ENCODE peak calls at places on chromosomes 3 and 15, in ten cellular contexts. F is HTR-8/SVneo, P is hepatocyte, Q is foreskin keratinocyte, D is nephron progenitor cell, Z is COR-L47, A is fibroblast of gingiva, H is GM18507, C is brain microvascular endothelial cell, E is NCI-H1105. U is an unnamed sample.
A peak's percentile ranks its signal among the peaks of the same experiment; 100 is the strongest.

GRCh38 chr15:55758580-55758986 is 15.6 kb upstream of the PRTG start:
- DNase-seq in F (no peak), P (no peak), Q (no peak), D (no peak), Z (no peak), A (no peak), H (no peak), C (peak; percentile 62), E (no peak), U (peak; percentile 66)

GRCh38 chr3:20043398-20043797 is 3.2 kb downstream of the KAT2B start:
- DNase-seq in F (no peak), P (peak; percentile 52), Q (no peak), D (no peak), Z (no peak), A (peak; percentile 48), H (no peak), C (peak; percentile 17), E (no peak), U (no peak)

GRCh38 chr15:101543926-101544490 is 54.5 kb upstream of the PCSK6 start:
- DNase-seq in F (no peak), P (no peak), Q (no peak), D (no peak), Z (no peak), A (no peak), H (no peak), C (no peak), E (no peak), U (no peak)

GRCh38 chr15:41581110-41581509 is 22.1 kb downstream of the TYRO3 start:
- DNase-seq in F (no peak), P (peak; percentile 71), Q (peak; percentile 45), D (no peak), Z (no peak), A (no peak), H (no peak), C (no peak), E (no peak), U (peak; percentile 89)

GRCh38 chr3:38669668-38670067 is 20.2 kb upstream of the SCN5A start:
- DNase-seq in F (no peak), P (no peak), Q (no peak), D (no peak), Z (no peak), A (no peak), H (no peak), C (no peak), E (no peak), U (no peak)

GRCh38 chr15:101288905-101289513 is 6.0 kb downstream of the SNRPA1 start:
- DNase-seq in F (peak; percentile 49), P (peak; percentile 72), Q (peak; percentile 34), D (no peak), Z (peak; percentile 50), A (peak; percentile 46), H (no peak), C (peak; percentile 33), E (peak; percentile 27), U (no peak)

GRCh38 chr3:122952509-122952908 is 75.1 kb downstream of the SEMA5B start:
- DNase-seq in F (peak; percentile 36), P (no peak), Q (peak; percentile 72), D (no peak), Z (no peak), A (no peak), H (peak; percentile 45), C (no peak), E (no peak), U (peak; percentile 87)

GRCh38 chr3:138367912-138368311 is 19.5 kb downstream of the MRAS start:
- DNase-seq in F (no peak), P (no peak), Q (no peak), D (no peak), Z (peak; percentile 9), A (no peak), H (no peak), C (no peak), E (no peak), U (no peak)

GRCh38 chr3:9553021-9553948 is at the start of gene LHFPL4:
- DNase-seq in F (no peak), P (no peak), Q (no peak), D (peak; percentile 12), Z (no peak), A (no peak), H (no peak), C (no peak), E (no peak), U (no peak)

GRCh38 chr15:44029940-44030568 is 165.0 kb downstream of the FRMD5 start:
- DNase-seq in F (peak; percentile 25), P (no peak), Q (peak; percentile 63), D (no peak), Z (no peak), A (peak; percentile 27), H (no peak), C (no peak), E (no peak), U (no peak)

GRCh38 chr3:190811775-190812480 is 50.6 kb downstream of the GMNC start:
- DNase-seq in F (peak; percentile 41), P (peak; percentile 75), Q (peak; percentile 49), D (peak; percentile 54), Z (peak; percentile 36), A (peak; percentile 54), H (peak; percentile 2), C (peak; percentile 65), E (peak; percentile 87), U (peak; percentile 79)

GRCh38 chr3:23580337-23580736 is 225.4 kb upstream of the UBE2E1 start:
- DNase-seq in F (no peak), P (no peak), Q (peak; percentile 73), D (no peak), Z (no peak), A (peak; percentile 82), H (no peak), C (peak; percentile 59), E (no peak), U (no peak)

GRCh38 chr3:10248984-10249748 is 907 bp downstream of the TATDN2 start:
- DNase-seq in F (no peak), P (peak; percentile 52), Q (peak; percentile 15), D (peak; percentile 28), Z (no peak), A (no peak), H (no peak), C (peak; percentile 4), E (no peak), U (peak; percentile 67)

GRCh38 chr3:53056442-53056841 is 10.6 kb upstream of the SFMBT1 start:
- DNase-seq in F (peak; percentile 41), P (no peak), Q (no peak), D (no peak), Z (no peak), A (no peak), H (no peak), C (no peak), E (no peak), U (peak; percentile 72)

GRCh38 chr3:114418724-114419543 is 125.1 kb downstream of the TIGIT start:
- DNase-seq in F (peak; percentile 43), P (peak; percentile 73), Q (peak; percentile 57), D (peak; percentile 9), Z (peak; percentile 75), A (peak; percentile 97), H (no peak), C (peak; percentile 43), E (peak; percentile 75), U (no peak)

GRCh38 chr3:61821823-61822251 is 260.5 kb downstream of the PTPRG start:
- DNase-seq in F (no peak), P (no peak), Q (peak; percentile 7), D (no peak), Z (no peak), A (peak; percentile 86), H (no peak), C (no peak), E (no peak), U (no peak)

GRCh38 chr3:139534444-139534812 is 5.1 kb downstream of the RBP1 start:
- DNase-seq in F (peak; percentile 22), P (no peak), Q (peak; percentile 92), D (no peak), Z (peak; percentile 98), A (peak; percentile 26), H (no peak), C (peak; percentile 91), E (peak; percentile 86), U (no peak)

GRCh38 chr3:11245827-11246662 is 26.2 kb upstream of the ATG7 start:
- DNase-seq in F (no peak), P (no peak), Q (peak; percentile 69), D (no peak), Z (no peak), A (no peak), H (no peak), C (no peak), E (no peak), U (no peak)

GRCh38 chr3:121961283-121961682 is 60.8 kb downstream of the ILDR1 start:
- DNase-seq in F (no peak), P (no peak), Q (no peak), D (no peak), Z (no peak), A (no peak), H (no peak), C (no peak), E (no peak), U (no peak)

GRCh38 chr15:70358871-70359647 is 261.3 kb upstream of the TLE3 start:
- DNase-seq in F (no peak), P (no peak), Q (no peak), D (no peak), Z (peak; percentile 11), A (no peak), H (no peak), C (no peak), E (peak; percentile 57), U (peak; percentile 39)

GRCh38 chr3:132464066-132464465 is 46.8 kb downstream of the DNAJC13 start:
- DNase-seq in F (no peak), P (no peak), Q (no peak), D (no peak), Z (no peak), A (no peak), H (no peak), C (peak; percentile 4), E (no peak), U (no peak)

GRCh38 chr15:25693321-25694237 is 169.5 kb downstream of the ATP10A start:
- DNase-seq in F (no peak), P (peak; percentile 52), Q (no peak), D (peak; percentile 67), Z (no peak), A (peak; percentile 23), H (no peak), C (peak; percentile 14), E (no peak), U (peak; percentile 67)

GRCh38 chr15:61132211-61132610 is 96.9 kb downstream of the RORA start:
- DNase-seq in F (no peak), P (no peak), Q (no peak), D (no peak), Z (no peak), A (no peak), H (no peak), C (no peak), E (no peak), U (no peak)

U was measured in islet precursor cell.